ENCODE peak calls at places on chromosomes 16 and 17, in seven cellular contexts. I is H54, D is endothelial cell of umbilical vein, N is vagina, C is K562, H is tibial nerve, L is ovary. Z is an unnamed sample.

GRCh38 chr17:38671939-38672720 is 2.6 kb downstream of the EPOP start:
- DNase-seq in I (no peak), D (no peak), N (no peak), C (no peak), H (no peak), L (no peak), Z (no peak)

GRCh38 chr16:77290451-77291110 is 91.4 kb downstream of the SYCE1L start:
- DNase-seq in I (no peak), D (no peak), N (no peak), C (no peak), H (no peak), L (no peak), Z (no peak)

GRCh38 chr16:87003414-87003755 is 313.8 kb downstream of the C16orf95 start:
- DNase-seq in I (no peak), D (no peak), N (no peak), C (no peak), H (no peak), L (no peak), Z (no peak)

GRCh38 chr16:21973945-21974344 is 20.8 kb downstream of the UQCRC2 start:
- DNase-seq in I (no peak), D (no peak), N (no peak), C (no peak), H (no peak), L (no peak), Z (no peak)

GRCh38 chr17:61734012-61734411 is 129.3 kb downstream of the BRIP1 start:
- DNase-seq in I (no peak), D (no peak), N (no peak), C (no peak), H (no peak), L (no peak), Z (no peak)

GRCh38 chr16:6749714-6750113 is 582.9 kb upstream of the RBFOX1 start:
- DNase-seq in I (no peak), D (no peak), N (no peak), C (no peak), H (no peak), L (no peak), Z (no peak)

GRCh38 chr16:27706803-27707685 is 157.1 kb downstream of the KATNIP start:
- DNase-seq in I (no peak), D (no peak), N (no peak), C (no peak), H (no peak), L (no peak), Z (no peak)

GRCh38 chr16:6694636-6695035 is 638.0 kb upstream of the RBFOX1 start:
- DNase-seq in I (no peak), D (no peak), N (no peak), C (no peak), H (no peak), L (no peak), Z (no peak)

GRCh38 chr17:44115585-44116415 is 7.6 kb downstream of the HDAC5 start:
- DNase-seq in I (no peak), D (peak), N (no peak), C (peak), H (no peak), L (peak), Z (peak)

GRCh38 chr16:54931041-54931756 is 534 bp downstream of the IRX5 start:
- DNase-seq in I (peak), D (peak), N (no peak), C (peak), H (no peak), L (peak), Z (peak)

GRCh38 chr17:30380106-30380420 is 1.3 kb downstream of the CPD start:
- DNase-seq in I (no peak), D (peak), N (no peak), C (no peak), H (no peak), L (no peak), Z (no peak)

GRCh38 chr17:77453613-77454559 is 313.1 kb downstream of the SEC14L1 start:
- DNase-seq in I (no peak), D (no peak), N (no peak), C (peak), H (no peak), L (no peak), Z (no peak)
- TF ChIP-seq POLR2A in I (no peak), D (no peak), N (no peak), C (no peak), H (no peak), L (no peak), Z (no peak)

GRCh38 chr16:30183236-30183960 is at the start of gene CORO1A:
- DNase-seq in I (peak), D (peak), N (no peak), C (peak), H (peak), L (peak), Z (peak)
- TF ChIP-seq POLR2A in I (peak), D (peak), N (peak), C (no peak), H (no peak), L (peak), Z (no peak)

GRCh38 chr16:28950648-28951409 is at the start of gene NFATC2IP:
- DNase-seq in I (peak), D (peak), N (peak), C (peak), H (peak), L (peak), Z (peak)
- TF ChIP-seq POLR2A in I (peak), D (no peak), N (no peak), C (peak), H (no peak), L (no peak), Z (peak)

DNA sequence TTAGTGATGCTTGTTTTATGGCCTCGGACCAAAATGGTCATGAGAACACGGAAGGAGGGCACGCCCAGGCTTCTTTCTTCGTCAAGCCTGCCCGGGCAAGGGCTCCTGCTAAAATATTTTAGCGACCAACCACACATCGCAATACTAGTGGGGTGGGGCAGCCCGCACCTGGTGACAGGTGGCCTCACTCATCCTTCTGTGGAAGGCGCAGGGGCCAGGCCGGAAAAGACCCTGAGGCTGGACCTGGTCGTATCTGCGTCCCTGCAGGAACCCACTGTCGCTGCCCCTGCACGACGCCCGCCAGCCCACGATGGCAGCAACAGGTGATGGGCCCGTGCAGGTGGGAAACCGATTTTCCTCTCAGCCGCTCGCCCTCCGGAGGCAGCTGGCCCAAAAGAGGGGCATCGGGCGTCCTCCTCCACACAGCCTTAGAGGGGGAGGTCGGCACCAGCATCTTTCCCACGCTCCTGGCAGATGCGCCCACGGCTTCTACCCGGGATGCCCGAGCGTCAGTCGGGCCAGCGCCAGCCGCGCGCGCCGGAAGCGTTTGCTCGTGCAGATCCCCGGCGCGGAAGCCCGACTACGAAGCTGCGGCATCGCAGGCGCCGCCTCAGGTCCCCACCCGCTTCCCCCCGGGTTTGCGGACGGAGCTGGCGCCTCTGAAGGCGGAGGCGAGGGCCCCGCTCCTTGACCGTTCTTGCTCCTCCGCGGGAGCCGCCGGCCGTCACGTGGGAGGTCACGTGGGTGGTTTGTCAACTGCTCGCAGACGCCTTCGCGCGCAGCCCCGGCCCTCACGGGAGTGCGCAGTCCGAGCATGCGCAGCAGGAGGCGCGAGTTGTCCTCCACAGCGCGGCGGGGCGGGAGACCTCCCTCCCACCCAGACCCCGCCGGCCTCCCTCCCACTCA is 22.8 kb upstream of the FOXK2 start:
- DNase-seq in I (peak), D (peak), N (no peak), C (peak), H (peak), L (peak), Z (peak)
- TF ChIP-seq POLR2A in I (peak), D (peak), N (peak), C (peak), H (peak), L (peak), Z (peak)

DNA sequence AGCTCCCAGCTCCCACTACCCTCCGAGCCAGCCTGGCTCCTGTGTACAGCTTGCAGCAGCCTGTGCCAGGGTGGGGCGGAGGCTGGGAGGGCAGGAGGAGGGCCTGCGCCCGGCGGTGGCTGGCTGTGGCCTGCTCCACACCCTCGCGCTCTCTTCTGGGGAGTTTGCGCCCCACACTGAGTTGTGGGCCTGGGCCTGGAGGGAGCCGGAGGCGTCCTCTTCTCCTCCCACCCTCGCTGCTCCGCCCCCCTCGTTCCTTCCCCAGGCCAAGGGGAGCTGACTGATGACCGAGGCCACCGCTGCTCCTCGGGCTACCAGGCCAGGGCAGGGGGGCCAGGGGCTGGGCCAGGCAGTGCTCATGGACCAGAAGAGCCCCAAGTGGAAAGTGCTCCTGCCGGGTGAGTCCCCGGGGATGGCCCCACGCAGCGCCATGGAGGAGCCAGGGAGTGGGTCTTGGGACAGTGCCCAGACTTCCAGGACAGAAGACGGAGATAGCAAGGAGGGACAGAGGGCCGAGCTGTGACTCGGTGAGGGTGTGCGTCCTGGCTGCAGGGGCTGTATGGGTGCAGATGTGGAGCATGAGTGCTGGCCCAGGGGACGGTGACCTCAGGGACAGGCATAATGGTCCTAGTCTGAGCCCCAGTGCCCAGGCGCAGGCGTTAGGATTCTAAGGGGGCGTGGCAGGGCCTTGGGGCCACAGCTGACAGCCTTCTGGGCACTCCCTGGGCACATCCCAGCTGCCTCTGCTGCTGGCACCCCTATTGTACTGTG is 242.1 kb upstream of the GSE1 start:
- DNase-seq in I (peak), D (no peak), N (no peak), C (peak), H (peak), L (no peak), Z (peak)
- TF ChIP-seq POLR2A in I (peak), D (no peak), N (no peak), C (no peak), H (no peak), L (no peak), Z (peak)

GRCh38 chr17:36706437-36706731 is 105.0 kb downstream of the MRM1 start:
- DNase-seq in I (no peak), D (no peak), N (no peak), C (no peak), H (no peak), L (no peak), Z (no peak)
- TF ChIP-seq POLR2A in I (no peak), D (no peak), N (no peak), C (no peak), H (no peak), L (no peak), Z (no peak)

GRCh38 chr16:31507929-31508705 is at the start of gene RUSF1:
- DNase-seq in I (peak), D (peak), N (no peak), C (peak), H (peak), L (peak), Z (peak)
- TF ChIP-seq POLR2A in I (peak), D (peak), N (peak), C (peak), H (peak), L (peak), Z (peak)

DNA sequence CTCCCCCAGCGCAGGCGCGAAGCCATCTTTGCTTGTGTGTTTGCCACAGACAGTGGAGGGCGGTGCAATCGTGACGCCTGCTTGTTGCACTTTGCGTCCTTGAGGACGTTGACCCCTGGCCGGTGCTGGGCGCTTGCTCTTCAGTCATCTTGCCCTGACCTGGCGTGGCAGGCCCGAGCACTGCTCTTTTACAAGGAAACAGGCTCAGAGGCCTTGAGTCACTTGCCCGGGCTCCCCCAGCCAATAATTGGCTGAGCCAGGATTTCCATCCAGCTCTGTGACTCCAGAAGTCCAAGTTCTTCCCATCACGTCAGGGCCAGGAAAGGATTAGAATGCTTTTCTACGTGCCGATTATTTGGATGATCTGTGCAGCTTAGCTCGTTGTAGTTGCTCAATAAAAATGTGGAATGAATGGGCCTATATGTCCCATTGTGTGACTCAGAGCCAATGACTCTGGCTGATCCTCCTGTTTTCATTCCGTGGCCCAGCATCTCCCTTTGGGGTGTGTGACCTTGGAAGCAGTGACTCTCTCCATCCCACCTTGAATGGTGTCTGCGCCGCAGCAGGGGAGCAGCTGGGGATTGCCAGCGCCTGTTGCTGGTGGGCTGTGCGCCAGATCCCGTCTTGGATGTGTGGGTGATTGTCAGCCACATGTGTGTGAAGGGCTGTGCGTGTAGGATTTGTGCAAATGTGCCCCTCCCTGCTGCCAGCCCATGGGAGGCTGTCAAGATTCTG is 214.1 kb downstream of the SEC14L1 start:
- DNase-seq in I (peak), D (no peak), N (no peak), C (no peak), H (peak), L (peak), Z (no peak)
- TF ChIP-seq POLR2A in I (no peak), D (no peak), N (no peak), C (no peak), H (no peak), L (no peak), Z (no peak)